ENCODE peak calls at places on chromosomes 2 and 18, in five cellular contexts. U is K562, F is HCT116, D is GM23338, H is SK-N-SH. B is an unnamed sample.

GRCh38 chr2:72837171-72837570 is 11.3 kb upstream of the EXOC6B start:
- DNase-seq in H (no peak), U (no peak), F (no peak), D (no peak), B (no peak)

GRCh38 chr2:240511351-240512108 is 46.3 kb downstream of the ANKMY1 start:
- DNase-seq in F (no peak), H (no peak), D (no peak), U (no peak), B (no peak)

GRCh38 chr2:88537640-88538039 is 85.1 kb upstream of the FOXI3 start:
- DNase-seq in H (no peak), D (peak; percentile 50), F (no peak), U (no peak), B (no peak)

GRCh38 chr18:58180738-58181353 is 136.8 kb downstream of the NEDD4L start:
- DNase-seq in H (peak; percentile 65), U (peak; percentile 53), F (no peak), D (peak; percentile 73), B (peak; percentile 72)

GRCh38 chr2:31239842-31240198 is 5.9 kb downstream of the EHD3 start:
- DNase-seq in D (no peak), H (no peak), U (no peak), F (no peak), B (no peak)

GRCh38 chr18:2988041-2988794 is 24.7 kb downstream of the LPIN2 start:
- DNase-seq in F (no peak), D (no peak), U (no peak), H (no peak), B (no peak)

GRCh38 chr2:86012017-86012712 is 93.5 kb downstream of the POLR1A start:
- DNase-seq in F (no peak), U (no peak), H (no peak), D (no peak), B (no peak)

GRCh38 chr18:77321823-77322805 is 72.5 kb downstream of the GALR1 start:
- DNase-seq in U (peak; percentile 67), H (no peak), F (no peak), D (no peak), B (peak; percentile 37)

GRCh38 chr18:3649559-3650426 is 199.8 kb downstream of the TGIF1 start:
- DNase-seq in F (no peak), D (no peak), U (no peak), H (no peak), B (no peak)

GRCh38 chr2:223837290-223838061 is at the start of gene AP1S3:
- DNase-seq in H (peak; percentile 90), U (peak; percentile 60), D (peak; percentile 95), F (peak; percentile 65), B (peak; percentile 88)
- TF ChIP-seq POLR2AphosphoS5 in H (no peak), U (no peak), D (peak; percentile 58), F (peak; percentile 92), B (no peak)

GRCh38 chr2:207088839-207089238 is 76.9 kb downstream of the KLF7 start:
- DNase-seq in D (no peak), H (no peak), U (no peak), F (no peak), B (no peak)

GRCh38 chr2:207085110-207085509 is 80.6 kb downstream of the KLF7 start:
- DNase-seq in U (no peak), H (no peak), D (no peak), F (no peak), B (no peak)

GRCh38 chr2:207086136-207086535 is 79.6 kb downstream of the KLF7 start:
- DNase-seq in D (no peak), F (no peak), U (no peak), H (no peak), B (no peak)

GRCh38 chr2:207088276-207088675 is 77.5 kb downstream of the KLF7 start:
- DNase-seq in U (no peak), F (no peak), H (no peak), D (no peak), B (no peak)

DNA sequence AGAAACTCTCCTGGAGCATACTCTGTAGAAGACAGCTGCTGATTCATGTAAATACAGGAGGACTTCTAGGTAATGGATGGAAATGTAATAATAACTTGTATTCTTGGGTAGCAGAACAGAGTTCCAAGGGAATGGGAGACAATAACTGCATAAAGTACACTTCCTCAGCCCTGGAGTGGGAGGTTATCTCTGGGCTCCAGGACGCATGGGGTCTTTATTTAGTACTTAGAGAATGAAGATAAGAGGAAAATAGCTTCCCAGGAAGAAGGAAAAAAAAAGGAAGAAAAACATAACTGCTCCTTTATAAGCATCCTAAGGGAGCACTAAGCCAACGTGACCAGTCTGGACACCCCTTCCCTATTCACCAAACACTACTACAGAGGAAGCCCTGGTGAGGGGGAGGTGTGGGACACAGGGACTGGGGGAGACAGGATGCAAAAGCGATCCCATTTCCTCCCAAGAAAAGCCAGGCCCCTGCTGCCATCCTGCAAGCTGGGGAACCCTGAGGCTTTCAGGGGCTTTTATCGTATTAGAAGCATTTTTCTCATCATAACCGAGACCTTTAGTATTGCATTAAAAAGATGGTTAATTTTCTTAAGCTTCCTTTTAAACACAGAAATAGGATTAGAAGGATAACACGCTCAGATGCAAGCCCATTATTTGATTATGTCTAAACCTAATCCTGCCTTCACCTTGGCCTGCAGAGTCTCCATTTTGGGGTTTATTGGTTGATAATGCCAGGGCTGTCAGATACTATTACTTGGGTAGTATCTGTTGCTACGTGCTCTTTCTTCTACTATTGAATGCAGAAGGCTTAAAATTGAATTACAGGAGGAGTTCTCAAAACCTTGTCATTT is 78.5 kb downstream of the KLF7 start:
- DNase-seq in U (no peak), H (peak; percentile 73), D (no peak), F (no peak), B (no peak)
- H3K4me1 ChIP-seq in U (no peaks in the 10 kb centered on the region), H (peaks cover 6% of the 10 kb centered on the region), D (peaks cover 28% of the 10 kb centered on the region), F (no peaks in the 10 kb centered on the region), B (peaks cover 19% of the 10 kb centered on the region)

DNA sequence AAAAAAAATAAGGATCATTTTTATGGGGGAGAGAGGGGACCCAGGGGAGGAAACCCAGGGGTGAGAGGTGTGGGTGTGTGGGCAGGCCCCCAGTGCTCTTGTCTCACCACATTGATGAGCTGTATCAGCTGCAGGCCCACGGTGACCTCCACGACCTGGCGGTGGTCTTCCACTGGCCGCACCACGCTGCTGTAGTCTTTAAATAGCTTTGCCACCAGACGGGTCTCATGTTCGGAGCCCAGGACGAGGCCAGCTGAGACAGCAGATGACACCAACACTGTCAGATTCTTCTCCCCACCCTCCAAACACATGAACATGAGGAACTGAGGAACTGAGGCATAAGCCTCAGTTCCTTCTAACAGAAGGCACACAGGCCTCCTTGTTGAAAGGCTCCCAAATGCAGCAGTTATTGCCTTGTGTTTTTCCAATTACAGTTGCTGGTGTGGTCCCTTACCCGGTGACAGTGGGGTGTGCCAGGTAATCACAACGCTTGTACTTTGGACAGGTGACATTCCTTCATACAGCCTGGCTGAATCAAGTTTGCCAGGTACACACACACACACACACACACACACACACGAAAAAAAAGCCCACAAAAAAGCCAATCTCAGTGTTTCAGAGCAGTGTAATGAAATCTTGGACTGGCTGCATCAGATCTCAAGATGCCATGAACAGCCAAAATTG is 4.7 kb downstream of the CHRNA1 start:
- DNase-seq in U (no peak), D (no peak), F (no peak), H (no peak), B (peak; percentile 64)
- TF ChIP-seq POLR2AphosphoS5 in U (no peak), D (no peak), F (no peak), H (no peak), B (no peak)

DNA sequence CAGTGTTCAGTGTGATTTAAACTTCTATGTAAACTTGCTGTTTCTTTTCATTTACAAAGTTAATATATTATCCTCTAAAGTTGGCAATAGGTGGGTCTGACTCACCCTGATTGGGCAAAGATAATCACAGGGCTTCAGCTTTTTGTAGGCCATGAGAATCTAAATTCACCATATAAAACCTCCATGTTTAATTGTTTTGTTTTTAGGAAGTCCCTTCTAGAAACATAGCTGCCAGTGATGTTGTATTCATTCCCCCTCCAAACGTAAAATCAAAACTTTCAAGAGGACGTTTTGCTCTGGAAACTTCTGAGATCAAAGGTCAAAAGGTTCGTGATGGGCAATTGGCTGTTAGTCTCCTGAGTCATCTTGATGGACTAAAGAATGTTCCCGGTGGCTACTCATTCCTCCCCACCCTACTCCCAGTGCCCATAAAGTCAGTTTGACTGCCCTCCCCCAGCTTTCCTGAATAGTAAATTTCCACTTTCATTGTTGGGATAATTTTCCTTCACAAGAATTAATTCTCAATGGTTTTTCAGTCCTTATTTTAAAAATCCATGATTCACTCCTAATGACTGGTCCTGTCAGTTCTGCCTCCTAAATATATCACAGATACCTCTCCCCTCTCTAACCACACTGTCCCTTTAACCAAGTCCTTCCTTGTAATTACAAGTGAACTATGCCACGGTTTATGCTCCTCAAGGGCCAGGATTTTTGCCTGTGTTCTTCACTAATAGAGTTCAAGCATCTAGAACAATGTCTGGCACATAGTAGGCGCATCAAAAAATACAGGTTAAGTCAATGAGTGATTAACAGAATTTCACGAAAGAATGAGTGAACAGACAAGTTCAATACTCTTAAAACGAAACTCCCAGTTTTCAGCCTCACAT is 164.4 kb upstream of the VRK2 start:
- DNase-seq in F (peak; percentile 47), H (no peak), D (no peak), U (no peak), B (peak; percentile 15)
- H3K4me1 ChIP-seq in F (peaks cover 38% of the 10 kb centered on the region), H (peaks cover 8% of the 10 kb centered on the region), D (peaks cover 4% of the 10 kb centered on the region), U (no peaks in the 10 kb centered on the region), B (no peaks in the 10 kb centered on the region)

B was measured in transverse colon.